ENCODE peak calls at places on chromosomes 16 and 17, in four cellular contexts. One of them, this sample, is unnamed.

GRCh38 chr16:88764913-88765349 is 20.1 kb downstream of the PIEZO1 start:
- DNase-seq in mammary epithelial cell: peak; percentile 92
- DNase-seq in osteoblast: peak; percentile 98
- DNase-seq in bronchial epithelial cell: peak; percentile 78
- DNase-seq in this sample: no peak

GRCh38 chr16:68232335-68232734 is 3.6 kb downstream of the ESRP2 start:
- DNase-seq in osteoblast: peak; percentile 74
- DNase-seq in mammary epithelial cell: no peak
- DNase-seq in bronchial epithelial cell: no peak
- DNase-seq in this sample: no peak

GRCh38 chr17:21295036-21295952 is 10.8 kb downstream of the MAP2K3 start:
- DNase-seq in osteoblast: peak; percentile 87
- DNase-seq in bronchial epithelial cell: peak; percentile 42
- DNase-seq in mammary epithelial cell: peak; percentile 63
- DNase-seq in this sample: no peak

GRCh38 chr17:35700157-35700556 is 31.3 kb upstream of the RASL10B start:
- DNase-seq in bronchial epithelial cell: no peak
- DNase-seq in mammary epithelial cell: no peak
- DNase-seq in osteoblast: peak; percentile 90
- DNase-seq in this sample: no peak

GRCh38 chr17:7475764-7476422 is 3.5 kb downstream of the ZBTB4 start:
- DNase-seq in bronchial epithelial cell: peak; percentile 57
- DNase-seq in osteoblast: peak; percentile 78
- DNase-seq in mammary epithelial cell: no peak
- DNase-seq in this sample: no peak

GRCh38 chr17:57640079-57640478 is 105.0 kb downstream of the CCDC182 start:
- DNase-seq in bronchial epithelial cell: no peak
- DNase-seq in mammary epithelial cell: no peak
- DNase-seq in osteoblast: peak; percentile 35
- DNase-seq in this sample: no peak

GRCh38 chr17:42530952-42531454 is 5.0 kb upstream of the NAGLU start:
- DNase-seq in osteoblast: no peak
- DNase-seq in bronchial epithelial cell: no peak
- DNase-seq in mammary epithelial cell: no peak
- DNase-seq in this sample: no peak

GRCh38 chr17:78873519-78874340 is 29.3 kb downstream of the CEP295NL start:
- DNase-seq in osteoblast: peak; percentile 75
- DNase-seq in mammary epithelial cell: peak; percentile 21
- DNase-seq in bronchial epithelial cell: peak; percentile 44
- DNase-seq in this sample: no peak

GRCh38 chr16:84423416-84423837 is 55.1 kb downstream of the ATP2C2 start:
- DNase-seq in osteoblast: peak; percentile 78
- DNase-seq in mammary epithelial cell: peak; percentile 48
- DNase-seq in bronchial epithelial cell: peak; percentile 56
- DNase-seq in this sample: peak; percentile 52

GRCh38 chr17:74632597-74632996 is 9.1 kb upstream of the CD300E start:
- DNase-seq in mammary epithelial cell: no peak
- DNase-seq in osteoblast: no peak
- DNase-seq in bronchial epithelial cell: no peak
- DNase-seq in this sample: no peak

GRCh38 chr17:66627985-66628384 is 206.9 kb upstream of the CACNG5 start:
- DNase-seq in bronchial epithelial cell: no peak
- DNase-seq in osteoblast: no peak
- DNase-seq in mammary epithelial cell: no peak
- DNase-seq in this sample: no peak

GRCh38 chr16:70018254-70018653 is 67.1 kb downstream of the CLEC18A start:
- DNase-seq in osteoblast: peak; percentile 2
- DNase-seq in bronchial epithelial cell: peak; percentile 44
- DNase-seq in mammary epithelial cell: peak; percentile 27
- DNase-seq in this sample: peak; percentile 6
- TF ChIP-seq CTCF in osteoblast: no peak
- TF ChIP-seq CTCF in bronchial epithelial cell: peak; percentile 20
- TF ChIP-seq CTCF in mammary epithelial cell: peak; percentile 7
- TF ChIP-seq CTCF in this sample: peak; percentile 28

GRCh38 chr17:51961689-51962088 is 196.8 kb downstream of the CA10 start:
- DNase-seq in osteoblast: no peak
- DNase-seq in bronchial epithelial cell: no peak
- DNase-seq in mammary epithelial cell: no peak
- DNase-seq in this sample: no peak
- TF ChIP-seq CTCF in osteoblast: no peak
- TF ChIP-seq CTCF in bronchial epithelial cell: no peak
- TF ChIP-seq CTCF in mammary epithelial cell: no peak
- TF ChIP-seq CTCF in this sample: no peak

GRCh38 chr16:57923841-57924240 is 47.1 kb downstream of the CNGB1 start:
- DNase-seq in osteoblast: no peak
- DNase-seq in mammary epithelial cell: no peak
- DNase-seq in bronchial epithelial cell: peak; percentile 61
- DNase-seq in this sample: no peak
- TF ChIP-seq CTCF in osteoblast: no peak
- TF ChIP-seq CTCF in mammary epithelial cell: no peak
- TF ChIP-seq CTCF in bronchial epithelial cell: no peak
- TF ChIP-seq CTCF in this sample: no peak

GRCh38 chr17:50201226-50201854 is at the start of gene COL1A1:
- DNase-seq in mammary epithelial cell: no peak
- DNase-seq in osteoblast: peak; percentile 99
- DNase-seq in bronchial epithelial cell: no peak
- DNase-seq in this sample: no peak

GRCh38 chr17:50204431-50204830 is 3.0 kb upstream of the COL1A1 start:
- DNase-seq in mammary epithelial cell: no peak
- DNase-seq in osteoblast: peak; percentile 57
- DNase-seq in bronchial epithelial cell: no peak
- DNase-seq in this sample: no peak

GRCh38 chr17:50205111-50205821 is 3.8 kb upstream of the COL1A1 start:
- DNase-seq in osteoblast: peak; percentile 57
- DNase-seq in mammary epithelial cell: no peak
- DNase-seq in bronchial epithelial cell: no peak
- DNase-seq in this sample: no peak

GRCh38 chr17:50203589-50204345 is 2.3 kb upstream of the COL1A1 start:
- DNase-seq in bronchial epithelial cell: no peak
- DNase-seq in mammary epithelial cell: no peak
- DNase-seq in osteoblast: peak; percentile 98
- DNase-seq in this sample: no peak

GRCh38 chr17:50203086-50203485 is 1.7 kb upstream of the COL1A1 start:
- DNase-seq in mammary epithelial cell: no peak
- DNase-seq in osteoblast: peak; percentile 89
- DNase-seq in bronchial epithelial cell: no peak
- DNase-seq in this sample: no peak
- TF ChIP-seq CTCF in mammary epithelial cell: no peak
- TF ChIP-seq CTCF in osteoblast: no peak
- TF ChIP-seq CTCF in bronchial epithelial cell: no peak
- TF ChIP-seq CTCF in this sample: no peak

GRCh38 chr17:73315481-73315880 is 3.7 kb upstream of the CDC42EP4 start:
- DNase-seq in mammary epithelial cell: no peak
- DNase-seq in bronchial epithelial cell: peak; percentile 86
- DNase-seq in osteoblast: no peak
- DNase-seq in this sample: no peak

GRCh38 chr17:73309727-73310555 is 1.9 kb downstream of the CDC42EP4 start:
- DNase-seq in osteoblast: no peak
- DNase-seq in bronchial epithelial cell: no peak
- DNase-seq in mammary epithelial cell: no peak
- DNase-seq in this sample: no peak

GRCh38 chr17:73311428-73311780 is 397 bp downstream of the CDC42EP4 start:
- DNase-seq in mammary epithelial cell: no peak
- DNase-seq in bronchial epithelial cell: no peak
- DNase-seq in osteoblast: peak; percentile 78
- DNase-seq in this sample: no peak

GRCh38 chr17:73313526-73314127 is 1.8 kb upstream of the CDC42EP4 start:
- DNase-seq in osteoblast: no peak
- DNase-seq in bronchial epithelial cell: no peak
- DNase-seq in mammary epithelial cell: no peak
- DNase-seq in this sample: no peak

DNA sequence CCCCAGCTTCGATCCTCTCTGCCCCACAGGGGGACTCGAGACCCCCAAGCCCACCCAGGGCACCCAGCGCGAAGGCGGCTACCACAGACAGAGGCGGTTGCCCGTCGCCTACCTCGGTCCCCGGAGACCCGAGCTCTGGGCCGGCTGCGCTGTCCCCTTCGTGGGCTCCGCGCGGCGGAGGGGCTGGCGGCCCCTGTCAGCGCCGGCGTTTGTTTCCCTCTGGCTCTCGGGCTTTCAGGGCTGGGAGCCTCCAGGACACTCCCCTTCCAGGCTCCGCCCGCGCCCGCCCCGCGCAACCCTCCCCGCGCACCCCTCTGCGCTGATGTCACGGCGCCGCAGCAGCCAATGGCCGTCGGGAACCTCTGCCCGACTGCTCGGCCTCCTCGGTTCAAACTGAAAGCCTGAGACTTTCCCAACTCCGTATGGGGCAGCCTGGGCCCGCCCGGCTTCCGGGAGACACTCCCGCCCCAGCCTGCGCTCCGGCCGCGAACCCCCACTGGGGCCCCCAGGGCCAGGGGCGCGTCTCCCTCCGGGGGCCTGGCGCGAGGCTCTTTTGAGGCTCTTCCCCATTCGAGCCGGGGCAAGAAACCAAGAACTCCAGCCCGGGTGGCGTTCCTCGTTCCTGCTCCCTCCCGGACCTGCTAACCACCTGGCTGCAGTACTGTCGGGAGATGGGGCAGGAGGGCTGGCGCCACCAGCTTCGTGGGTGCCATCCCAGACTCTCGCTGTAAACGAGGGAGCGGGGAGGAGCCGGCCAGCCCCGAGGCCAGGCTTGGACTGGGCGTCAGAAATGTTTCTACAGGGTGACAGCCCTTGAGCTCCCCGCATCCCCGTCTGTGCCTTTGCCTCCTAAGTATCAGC is at the start of gene CDC42EP4:
- DNase-seq in bronchial epithelial cell: peak; percentile 84
- DNase-seq in mammary epithelial cell: peak; percentile 96
- DNase-seq in osteoblast: peak; percentile 97
- DNase-seq in this sample: peak; percentile 92
- TF ChIP-seq CTCF in bronchial epithelial cell: peak; percentile 7
- TF ChIP-seq CTCF in mammary epithelial cell: no peak
- TF ChIP-seq CTCF in osteoblast: no peak
- TF ChIP-seq CTCF in this sample: no peak

GRCh38 chr16:69494993-69495392 is 70.6 kb downstream of the CYB5B start:
- DNase-seq in bronchial epithelial cell: no peak
- DNase-seq in mammary epithelial cell: no peak
- DNase-seq in osteoblast: no peak
- DNase-seq in this sample: peak; percentile 37
- TF ChIP-seq CTCF in bronchial epithelial cell: peak; percentile 40
- TF ChIP-seq CTCF in mammary epithelial cell: peak; percentile 37
- TF ChIP-seq CTCF in osteoblast: peak; percentile 52
- TF ChIP-seq CTCF in this sample: peak; percentile 35

GRCh38 chr16:87635541-87636049 is 33.3 kb downstream of the JPH3 start:
- DNase-seq in bronchial epithelial cell: peak; percentile 21
- DNase-seq in osteoblast: peak; percentile 97
- DNase-seq in mammary epithelial cell: peak; percentile 35
- DNase-seq in this sample: peak; percentile 88
- TF ChIP-seq CTCF in bronchial epithelial cell: peak; percentile 81
- TF ChIP-seq CTCF in osteoblast: peak; percentile 60
- TF ChIP-seq CTCF in mammary epithelial cell: peak; percentile 56
- TF ChIP-seq CTCF in this sample: peak; percentile 83

GRCh38 chr17:46842835-46843234 is 8.5 kb upstream of the WNT9B start:
- DNase-seq in osteoblast: peak; percentile 58
- DNase-seq in mammary epithelial cell: no peak
- DNase-seq in bronchial epithelial cell: no peak
- DNase-seq in this sample: no peak
- TF ChIP-seq CTCF in osteoblast: peak; percentile 55
- TF ChIP-seq CTCF in mammary epithelial cell: peak; percentile 61
- TF ChIP-seq CTCF in bronchial epithelial cell: peak; percentile 41
- TF ChIP-seq CTCF in this sample: peak; percentile 44

DNA sequence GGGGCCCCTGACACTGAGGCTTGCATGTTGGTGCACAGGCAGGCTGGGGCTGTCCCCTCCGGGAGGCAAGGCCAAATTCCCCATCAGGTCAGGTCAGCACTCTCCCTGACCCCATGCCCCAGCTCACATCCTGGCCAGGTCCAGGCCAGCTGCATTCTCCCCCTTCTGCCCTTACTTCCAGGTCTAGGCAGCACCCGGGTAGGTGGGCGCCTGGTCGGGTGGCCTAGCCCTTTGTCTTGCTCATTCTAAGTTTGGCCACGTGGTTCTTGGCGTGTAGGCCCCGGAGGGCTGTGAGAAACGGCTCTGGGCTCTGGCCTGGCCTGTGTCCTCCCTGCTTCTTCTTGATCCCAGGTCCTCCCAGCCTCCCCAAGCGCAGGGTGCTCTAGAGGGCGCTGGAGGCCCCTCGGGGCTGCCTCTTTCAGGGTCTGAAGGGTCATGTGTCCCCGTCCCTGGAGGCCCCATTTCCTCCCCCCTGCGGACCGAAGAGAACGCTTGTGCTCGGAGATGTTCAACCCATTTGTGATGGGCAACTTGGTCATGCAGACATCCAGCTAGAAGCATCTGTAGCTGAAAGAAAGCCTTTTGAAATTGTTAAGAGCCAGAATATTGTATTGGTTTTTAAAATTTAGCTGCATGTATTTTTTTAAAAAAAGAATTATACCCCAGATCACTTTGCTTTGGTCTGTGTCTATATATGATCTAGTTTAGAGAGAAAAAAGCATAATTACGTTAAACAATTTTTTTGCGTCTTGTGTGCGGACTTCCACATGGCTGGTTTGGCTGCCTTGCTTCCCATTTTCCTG is 6.7 kb downstream of the BAHCC1 start:
- DNase-seq in bronchial epithelial cell: no peak
- DNase-seq in osteoblast: peak; percentile 96
- DNase-seq in mammary epithelial cell: no peak
- DNase-seq in this sample: no peak
- TF ChIP-seq CTCF in bronchial epithelial cell: peak; percentile 54
- TF ChIP-seq CTCF in osteoblast: peak; percentile 39
- TF ChIP-seq CTCF in mammary epithelial cell: peak; percentile 5
- TF ChIP-seq CTCF in this sample: peak; percentile 36

GRCh38 chr17:44205962-44206824 is 6.5 kb upstream of the ATXN7L3 start:
- DNase-seq in osteoblast: peak; percentile 58
- DNase-seq in bronchial epithelial cell: no peak
- DNase-seq in mammary epithelial cell: no peak
- DNase-seq in this sample: no peak
- TF ChIP-seq CTCF in osteoblast: peak; percentile 21
- TF ChIP-seq CTCF in bronchial epithelial cell: peak; percentile 41
- TF ChIP-seq CTCF in mammary epithelial cell: no peak
- TF ChIP-seq CTCF in this sample: peak; percentile 7